ENCODE peak calls at places on chromosomes 6 and 20, in seven cellular contexts. O is activated CD8-positive, alpha-beta T cell treated with anti-CD3 and anti-CD28 coated beads for 36 hours; F is activated CD8-positive, alpha-beta memory T cell treated with anti-CD3 and anti-CD28 coated beads, Interleukin-2, amount 10 ng/mL, durations not matched to agents 7 days and 5 days; H is activated T-cell treated with anti-CD3 and anti-CD28 coated beads, Interleukin-2, amount 50 U/mL, for 72 hours; Z is omental fat pad; B is left colon; U is central memory CD8-positive, alpha-beta T cell. Y is an unnamed sample.

GRCh38 chr6:39020136-39020535 is 28.4 kb upstream of the GLP1R start:
- ATAC-seq in B (no peak), O (no peak), Z (no peak), F (no peak), H (no peak), U (no peak), Y (no peak)

GRCh38 chr6:159691133-159691962 is 1.7 kb downstream of the SOD2 start:
- ATAC-seq in B (peak), O (no peak), H (no peak), U (no peak), Z (no peak), F (no peak), Y (peak)

GRCh38 chr6:157401734-157402338 is 20.8 kb downstream of the ZDHHC14 start:
- ATAC-seq in O (no peak), H (no peak), U (no peak), B (no peak), F (no peak), Z (no peak), Y (no peak)

GRCh38 chr6:111782161-111782809 is 91.0 kb downstream of the FYN start:
- ATAC-seq in U (no peak), F (no peak), B (no peak), O (no peak), Z (no peak), H (no peak), Y (no peak)

GRCh38 chr6:108559884-108560462 is 744 bp upstream of the FOXO3 start:
- ATAC-seq in Z (no peak), O (no peak), H (peak), B (peak), U (no peak), F (peak), Y (peak)

GRCh38 chr20:23683281-23683680 is 5.6 kb downstream of the CST4 start:
- ATAC-seq in U (no peak), Z (no peak), F (no peak), O (no peak), H (no peak), B (no peak), Y (no peak)

GRCh38 chr6:113630365-113630737 is 226.8 kb upstream of the MARCKS start:
- ATAC-seq in U (peak), H (no peak), F (no peak), B (no peak), O (no peak), Z (no peak), Y (no peak)

GRCh38 chr6:133040025-133040838 is 200.9 kb upstream of the EYA4 start:
- ATAC-seq in B (no peak), O (no peak), Z (no peak), U (no peak), F (peak), H (no peak), Y (no peak)

GRCh38 chr20:40571625-40572024 is 117.4 kb downstream of the MAFB start:
- ATAC-seq in Z (no peak), B (no peak), O (no peak), H (no peak), U (no peak), F (no peak), Y (peak)

GRCh38 chr6:141307309-141307998 is 825.3 kb upstream of the GJE1 start:
- ATAC-seq in U (peak), B (no peak), F (no peak), Z (no peak), O (peak), H (peak), Y (no peak)

GRCh38 chr6:161301338-161301737 is 27.5 kb upstream of the AGPAT4 start:
- ATAC-seq in O (no peak), B (no peak), H (no peak), Z (peak), U (no peak), F (no peak), Y (peak)

GRCh38 chr20:36114707-36115106 is 39.8 kb upstream of the EPB41L1 start:
- ATAC-seq in O (no peak), U (no peak), B (no peak), H (no peak), F (no peak), Z (no peak), Y (no peak)

GRCh38 chr20:19929749-19930148 is 87.4 kb upstream of the NAA20 start:
- ATAC-seq in Z (no peak), H (no peak), F (no peak), O (no peak), B (no peak), U (no peak), Y (no peak)

GRCh38 chr6:2665169-2666070 is 85.3 kb downstream of the MYLK4 start:
- ATAC-seq in B (no peak), U (no peak), F (no peak), H (no peak), O (no peak), Z (no peak), Y (no peak)

GRCh38 chr20:22815206-22815551 is 219.9 kb upstream of the SSTR4 start:
- ATAC-seq in H (no peak), B (no peak), F (no peak), O (no peak), U (no peak), Z (no peak), Y (no peak)

GRCh38 chr6:148530394-148530923 is 187.8 kb downstream of the SASH1 start:
- ATAC-seq in Z (peak), F (no peak), O (no peak), H (no peak), B (no peak), U (no peak), Y (peak)

GRCh38 chr6:41427642-41428401 is 92.4 kb downstream of the NCR2 start:
- ATAC-seq in H (peak), F (peak), U (peak), B (peak), O (peak), Z (peak), Y (peak)

GRCh38 chr6:158752613-158753012 is 66.6 kb downstream of the EZR start:
- ATAC-seq in F (no peak), B (peak), O (no peak), U (no peak), H (no peak), Z (no peak), Y (peak)

GRCh38 chr6:7978736-7979135 is 68.1 kb upstream of the TXNDC5 start:
- ATAC-seq in Z (no peak), O (no peak), F (no peak), B (no peak), H (no peak), U (no peak), Y (no peak)

GRCh38 chr6:25042599-25042936 is 106.8 kb upstream of the RIPOR2 start:
- ATAC-seq in O (peak), F (peak), U (peak), Z (no peak), H (peak), B (no peak), Y (no peak)

GRCh38 chr20:59954718-59955117 is 3.5 kb upstream of the CDH26 start:
- ATAC-seq in F (no peak), H (no peak), O (no peak), B (no peak), Z (no peak), U (no peak), Y (no peak)

GRCh38 chr20:33667245-33668086 is 723 bp downstream of the ACTL10 start:
- ATAC-seq in F (peak), O (peak), H (peak), B (peak), Z (peak), U (peak), Y (peak)

GRCh38 chr6:3372912-3373554 is 83.8 kb downstream of the SLC22A23 start:
- ATAC-seq in U (no peak), Z (no peak), O (no peak), B (peak), H (no peak), F (no peak), Y (no peak)

GRCh38 chr20:33679758-33680485 is 5.7 kb upstream of the NECAB3 start:
- ATAC-seq in H (peak), B (no peak), O (peak), Z (no peak), U (peak), F (peak), Y (no peak)

GRCh38 chr6:50990750-50991446 is 172.2 kb downstream of the TFAP2B start:
- ATAC-seq in B (no peak), F (no peak), O (no peak), U (no peak), H (no peak), Z (no peak), Y (no peak)

GRCh38 chr6:56984884-56985283 is 30.0 kb downstream of the BEND6 start:
- ATAC-seq in O (no peak), F (no peak), Z (no peak), U (no peak), B (no peak), H (no peak), Y (no peak)

GRCh38 chr6:33746036-33746600 is 587 bp downstream of the IP6K3 start:
- ATAC-seq in B (no peak), O (no peak), F (no peak), Z (peak), H (no peak), U (no peak), Y (peak)

GRCh38 chr6:112038268-112038667 is 15.6 kb upstream of the CCN6 start:
- ATAC-seq in H (no peak), B (no peak), U (no peak), O (no peak), Z (peak), F (no peak), Y (no peak)

GRCh38 chr20:36632487-36633284 is 13.3 kb downstream of the SLA2 start:
- ATAC-seq in U (no peak), B (no peak), O (no peak), Z (no peak), H (no peak), F (no peak), Y (no peak)

GRCh38 chr20:32356935-32357868 is 929 bp upstream of the ASXL1 start:
- ATAC-seq in Z (peak), O (no peak), H (no peak), F (peak), U (no peak), B (peak), Y (peak)

GRCh38 chr6:118697554-118697953 is 46.2 kb upstream of the CEP85L start:
- ATAC-seq in F (no peak), B (no peak), U (no peak), Z (no peak), O (no peak), H (no peak), Y (no peak)

GRCh38 chr20:2315440-2315778 is 19.6 kb downstream of the TGM3 start:
- ATAC-seq in F (no peak), U (no peak), H (no peak), B (no peak), Z (no peak), O (no peak), Y (no peak)

GRCh38 chr20:62198931-62199330 is 16.1 kb downstream of the MTG2 start:
- ATAC-seq in F (no peak), U (no peak), B (no peak), H (no peak), O (no peak), Z (no peak), Y (no peak)

Y was measured in gastroesophageal sphincter.